ENCODE peak calls at places on chromosomes 4 and X, in ten cellular contexts. L, M, A, X, W, U, V, H, F and J are unnamed samples.
A peak's percentile ranks its signal among the peaks of the same experiment; 100 is the strongest.

GRCh38 chr4:162610116-162610515 is 446.3 kb upstream of the FSTL5 start:
- DNase-seq in L (no peak), M (no peak), A (no peak), X (no peak), W (no peak), U (no peak), V (no peak), H (no peak), F (no peak), J (no peak)

GRCh38 chrX:9396930-9397329 is 67.9 kb upstream of the TBL1X start:
- DNase-seq in L (no peak), M (peak; percentile 84), A (no peak), X (no peak), W (peak; percentile 38), U (no peak), V (no peak), H (no peak), F (no peak), J (no peak)

GRCh38 chr4:128811571-128812359 is 2.3 kb downstream of the JADE1 start:
- DNase-seq in L (peak; percentile 91), M (peak; percentile 74), A (peak; percentile 34), X (peak; percentile 66), W (peak; percentile 89), U (peak; percentile 94), V (peak; percentile 85), H (peak; percentile 71), F (peak; percentile 91), J (peak; percentile 64)

GRCh38 chr4:55409468-55410171 is 13.9 kb downstream of the TMEM165 start:
- DNase-seq in L (peak; percentile 23), M (no peak), A (no peak), X (no peak), W (peak; percentile 52), U (peak; percentile 41), V (no peak), H (no peak), F (no peak), J (no peak)

GRCh38 chr4:147289181-147289580 is 191.7 kb upstream of the EDNRA start:
- DNase-seq in L (peak; percentile 4), M (no peak), A (no peak), X (no peak), W (no peak), U (no peak), V (no peak), H (no peak), F (no peak), J (no peak)

GRCh38 chr4:110615366-110616161 is 7.3 kb downstream of the PITX2 start:
- DNase-seq in L (no peak), M (no peak), A (no peak), X (no peak), W (no peak), U (no peak), V (peak; percentile 59), H (no peak), F (no peak), J (no peak)

GRCh38 chrX:65745427-65745826 is 78.0 kb downstream of the MSN start:
- DNase-seq in L (no peak), M (no peak), A (no peak), X (no peak), W (no peak), U (no peak), V (no peak), H (no peak), F (no peak), J (no peak)

GRCh38 chr4:41260315-41260714 is 3.6 kb downstream of the UCHL1 start:
- DNase-seq in L (no peak), M (no peak), A (no peak), X (no peak), W (no peak), U (no peak), V (no peak), H (no peak), F (no peak), J (no peak)

GRCh38 chr4:67751260-67751659 is 2.9 kb downstream of the GNRHR start:
- DNase-seq in L (peak; percentile 50), M (no peak), A (no peak), X (no peak), W (peak; percentile 40), U (no peak), V (no peak), H (no peak), F (peak; percentile 6), J (no peak)

GRCh38 chrX:39011454-39012204 is 210.4 kb downstream of the MID1IP1 start:
- DNase-seq in L (no peak), M (no peak), A (no peak), X (no peak), W (peak; percentile 9), U (no peak), V (no peak), H (no peak), F (peak; percentile 1), J (peak; percentile 34)

GRCh38 chr4:118910221-118910620 is 21.6 kb downstream of the SYNPO2 start:
- DNase-seq in L (no peak), M (no peak), A (no peak), X (no peak), W (no peak), U (no peak), V (no peak), H (no peak), F (no peak), J (no peak)

GRCh38 chr4:15238720-15239119 is 189.1 kb upstream of the C1QTNF7 start:
- DNase-seq in L (peak; percentile 60), M (peak; percentile 43), A (peak; percentile 4), X (no peak), W (peak; percentile 70), U (peak; percentile 57), V (peak; percentile 64), H (no peak), F (peak; percentile 11), J (no peak)

GRCh38 chr4:186693159-186693815 is 30.4 kb downstream of the FAT1 start:
- DNase-seq in L (peak; percentile 79), M (peak; percentile 74), A (no peak), X (no peak), W (peak; percentile 86), U (peak; percentile 82), V (no peak), H (no peak), F (no peak), J (peak; percentile 26)